ENCODE peak calls at places on chromosomes 6 and 20, in nine cellular contexts. W, G, H, R, F, C, V, M and B are unnamed samples.

GRCh38 chr6:149266659-149267058 is 50.9 kb upstream of the TAB2 start:
- DNase-seq in W (no peak), G (no peak), H (no peak), R (no peak), F (no peak), C (no peak), V (peak), M (no peak), B (no peak)

GRCh38 chr6:1024587-1024986 is 287.3 kb upstream of the FOXQ1 start:
- DNase-seq in W (no peak), G (peak), H (no peak), R (no peak), F (no peak), C (no peak), V (no peak), M (peak), B (no peak)

GRCh38 chr20:44053046-44053445 is 133.9 kb downstream of the JPH2 start:
- DNase-seq in W (no peak), G (no peak), H (no peak), R (no peak), F (no peak), C (no peak), V (no peak), M (no peak), B (no peak)

GRCh38 chr6:136341967-136342366 is 52.3 kb upstream of the BCLAF1 start:
- DNase-seq in W (no peak), G (no peak), H (no peak), R (no peak), F (no peak), C (no peak), V (no peak), M (peak), B (no peak)

GRCh38 chr20:38286586-38287502 is 17.1 kb upstream of the BPI start:
- DNase-seq in W (peak), G (peak), H (no peak), R (no peak), F (no peak), C (no peak), V (no peak), M (no peak), B (no peak)

GRCh38 chr6:30889921-30890645 is 5.8 kb downstream of the DDR1 start:
- DNase-seq in W (no peak), G (no peak), H (no peak), R (peak), F (no peak), C (no peak), V (no peak), M (no peak), B (no peak)

GRCh38 chr20:60255426-60255825 is 297.2 kb downstream of the CDH26 start:
- DNase-seq in W (no peak), G (no peak), H (no peak), R (no peak), F (no peak), C (no peak), V (no peak), M (peak), B (no peak)

GRCh38 chr6:4889701-4890100 is 113.5 kb downstream of the CDYL start:
- DNase-seq in W (no peak), G (no peak), H (no peak), R (peak), F (no peak), C (no peak), V (peak), M (no peak), B (no peak)

GRCh38 chr6:31651602-31652191 is 764 bp downstream of the BAG6 start:
- DNase-seq in W (no peak), G (peak), H (peak), R (peak), F (no peak), C (no peak), V (peak), M (peak), B (no peak)

GRCh38 chr6:13920584-13920983 is 4.2 kb upstream of the RNF182 start:
- DNase-seq in W (no peak), G (no peak), H (no peak), R (no peak), F (no peak), C (no peak), V (no peak), M (no peak), B (no peak)

GRCh38 chr6:166313255-166314070 is 5.3 kb upstream of the PRR18 start:
- DNase-seq in W (peak), G (peak), H (no peak), R (peak), F (no peak), C (peak), V (peak), M (peak), B (peak)

GRCh38 chr6:157139054-157139708 is 184.1 kb downstream of the TMEM242 start:
- DNase-seq in W (no peak), G (no peak), H (no peak), R (peak), F (no peak), C (no peak), V (no peak), M (no peak), B (no peak)

GRCh38 chr6:149636116-149636515 is 12.4 kb downstream of the KATNA1 start:
- DNase-seq in W (no peak), G (peak), H (no peak), R (no peak), F (no peak), C (no peak), V (no peak), M (peak), B (no peak)

GRCh38 chr20:49914310-49915117 is 815 bp downstream of the SPATA2 start:
- DNase-seq in W (no peak), G (peak), H (no peak), R (no peak), F (no peak), C (peak), V (peak), M (peak), B (no peak)

GRCh38 chr6:24926639-24927038 is 9.1 kb downstream of the RIPOR2 start:
- DNase-seq in W (no peak), G (no peak), H (no peak), R (no peak), F (no peak), C (no peak), V (no peak), M (no peak), B (no peak)

GRCh38 chr6:161200610-161201201 is 73.2 kb downstream of the AGPAT4 start:
- DNase-seq in W (no peak), G (no peak), H (no peak), R (no peak), F (no peak), C (no peak), V (no peak), M (peak), B (no peak)

GRCh38 chr20:4444404-4444803 is 277.3 kb upstream of the PRND start:
- DNase-seq in W (no peak), G (peak), H (no peak), R (no peak), F (no peak), C (no peak), V (no peak), M (peak), B (no peak)

GRCh38 chr6:127136786-127137185 is 18.3 kb downstream of the RSPO3 start:
- DNase-seq in W (no peak), G (no peak), H (no peak), R (no peak), F (no peak), C (no peak), V (no peak), M (no peak), B (no peak)